ENCODE peak calls at places on chromosomes 2 and 18, in nine cellular contexts. Q is thoracic aorta; L is coronary artery; S is GM12892; U is SIG-M5; Z is HEK293T; R is neuronal stem cell; W is stimulated activated CD8-positive, alpha-beta memory T cell treated with anti-CD3 and anti-CD28 coated beads, Interleukin-7, amount 100 ng/mL, for 24 hours; Y is lower lobe of right lung. V is an unnamed sample.
A peak's percentile ranks its signal among the peaks of the same experiment; 100 is the strongest.

GRCh38 chr2:154133823-154134222 is 262.1 kb downstream of the GALNT13 start:
- DNase-seq in S (no peak), L (no peak), W (no peak), Y (no peak), R (no peak), Z (no peak), U (no peak), Q (no peak), V (no peak)

GRCh38 chr2:181972431-181973190 is 13.0 kb upstream of the PPP1R1C start:
- DNase-seq in Q (no peak), S (no peak), Z (no peak), Y (no peak), W (no peak), L (no peak), U (no peak), R (no peak), V (no peak)

GRCh38 chr2:98460573-98461560 is 16.2 kb downstream of the INPP4A start:
- DNase-seq in Z (no peak), S (no peak), R (no peak), Y (no peak), Q (no peak), U (peak; percentile 28), L (peak; percentile 45), W (peak; percentile 73), V (peak; percentile 71)

GRCh38 chr2:2777876-2778275 is 446.8 kb upstream of the MYT1L start:
- DNase-seq in S (no peak), Z (no peak), Q (no peak), L (no peak), U (no peak), W (no peak), Y (no peak), R (no peak), V (no peak)

GRCh38 chr2:2573658-2574293 is 242.7 kb upstream of the MYT1L start:
- DNase-seq in L (no peak), Z (no peak), Q (no peak), S (no peak), Y (no peak), R (no peak), W (no peak), U (no peak), V (peak; percentile 52)

GRCh38 chr2:237128026-237128703 is 42.5 kb downstream of the COPS8 start:
- DNase-seq in R (peak; percentile 31), L (peak; percentile 96), W (peak; percentile 30), U (no peak), Z (peak; percentile 10), Y (peak; percentile 84), S (no peak), Q (peak; percentile 93), V (peak; percentile 99)

GRCh38 chr18:34710430-34711386 is 610 bp downstream of the DTNA start:
- DNase-seq in U (no peak), W (no peak), S (no peak), R (no peak), Q (no peak), Y (no peak), L (no peak), Z (peak; percentile 51), V (no peak)

GRCh38 chr2:241014764-241015163 is 16.3 kb downstream of the SNED1 start:
- DNase-seq in Q (no peak), W (no peak), L (no peak), Y (no peak), U (no peak), S (no peak), R (no peak), Z (no peak), V (no peak)

GRCh38 chr2:6773007-6773693 is 92.6 kb downstream of the CMPK2 start:
- DNase-seq in Z (peak; percentile 71), Y (peak; percentile 73), U (no peak), S (peak; percentile 59), Q (no peak), R (peak; percentile 71), L (no peak), W (peak; percentile 54), V (no peak)

GRCh38 chr2:37376421-37377186 is 32.2 kb downstream of the QPCT start:
- DNase-seq in Y (no peak), U (no peak), Q (no peak), W (no peak), R (no peak), Z (peak; percentile 64), S (peak; percentile 31), L (no peak), V (no peak)

GRCh38 chr18:61991201-61991600 is 98.4 kb upstream of the RNF152 start:
- DNase-seq in L (no peak), W (no peak), Z (no peak), Q (no peak), U (no peak), S (no peak), Y (no peak), R (no peak), V (no peak)

GRCh38 chr2:140695163-140695562 is 1435.7 kb downstream of the LRP1B start:
- DNase-seq in S (no peak), U (no peak), W (no peak), Y (no peak), R (no peak), L (no peak), Z (no peak), Q (no peak), V (no peak)

GRCh38 chr2:142880275-142880674 is 2.8 kb downstream of the KYNU start:
- DNase-seq in Z (no peak), W (no peak), L (no peak), Q (no peak), S (no peak), R (no peak), Y (no peak), U (no peak), V (no peak)

GRCh38 chr2:239814136-239814916 is 210.8 kb downstream of the NDUFA10 start:
- DNase-seq in Y (peak; percentile 48), L (no peak), R (no peak), Z (no peak), S (no peak), Q (no peak), W (no peak), U (no peak), V (no peak)

GRCh38 chr2:215356948-215357461 is 45.1 kb downstream of the ATIC start:
- DNase-seq in Q (no peak), U (no peak), Z (no peak), Y (no peak), S (no peak), W (no peak), L (no peak), R (no peak), V (no peak)

GRCh38 chr2:9385841-9386240 is 37.5 kb downstream of the ITGB1BP1 start:
- DNase-seq in U (no peak), R (no peak), S (no peak), Z (no peak), L (no peak), Y (no peak), Q (no peak), W (no peak), V (no peak)

GRCh38 chr18:58599106-58599505 is 29.8 kb downstream of the ALPK2 start:
- DNase-seq in Y (no peak), Z (no peak), W (no peak), U (no peak), S (no peak), L (no peak), R (no peak), Q (no peak), V (no peak)

GRCh38 chr2:14632133-14632936 is at the start of gene LRATD1:
- DNase-seq in Y (peak; percentile 87), R (peak; percentile 89), L (no peak), U (no peak), S (no peak), W (no peak), Z (peak; percentile 71), Q (peak; percentile 51), V (no peak)

GRCh38 chr2:159613515-159614336 is 2.6 kb downstream of the BAZ2B start:
- DNase-seq in Z (no peak), S (no peak), R (no peak), Y (no peak), U (no peak), Q (no peak), L (no peak), W (no peak), V (no peak)

GRCh38 chr2:206230060-206230890 is 44.2 kb upstream of the ZDBF2 start:
- DNase-seq in W (no peak), Q (no peak), Y (no peak), R (peak; percentile 48), S (no peak), L (no peak), U (no peak), Z (peak; percentile 75), V (no peak)

GRCh38 chr2:47269316-47270232 is 114.5 kb upstream of the STPG4 start:
- DNase-seq in Q (peak; percentile 86), L (peak; percentile 87), Z (no peak), Y (peak; percentile 50), S (no peak), U (no peak), R (no peak), W (no peak), V (no peak)

GRCh38 chr2:47984041-47984440 is 77.7 kb upstream of the FBXO11 start:
- DNase-seq in Y (no peak), Z (no peak), L (no peak), U (no peak), S (no peak), Q (no peak), W (no peak), R (no peak), V (no peak)

GRCh38 chr18:75033516-75033915 is 175.4 kb downstream of the PTGR3 start:
- DNase-seq in R (no peak), U (no peak), Y (no peak), Z (no peak), L (no peak), Q (no peak), W (no peak), S (no peak), V (no peak)

GRCh38 chr2:202064206-202064880 is 8.7 kb upstream of the KIAA2012 start:
- DNase-seq in S (no peak), W (no peak), Q (peak; percentile 19), R (peak; percentile 75), L (no peak), Z (no peak), U (no peak), Y (no peak), V (no peak)

GRCh38 chr2:30446602-30447148 is 371 bp upstream of the LCLAT1 start:
- DNase-seq in W (no peak), S (no peak), L (no peak), Y (no peak), Z (no peak), U (no peak), R (no peak), Q (no peak), V (no peak)

GRCh38 chr2:137467246-137467862 is 496.9 kb upstream of the HNMT start:
- DNase-seq in S (no peak), W (no peak), Z (peak; percentile 32), U (no peak), Y (no peak), R (peak; percentile 41), L (no peak), Q (no peak), V (no peak)

GRCh38 chr2:99421469-99421868 is 68.3 kb downstream of the REV1 start:
- DNase-seq in Y (no peak), U (no peak), L (no peak), Q (no peak), W (no peak), S (no peak), R (no peak), Z (no peak), V (no peak)

GRCh38 chr2:122927710-122928249 is 1097.3 kb upstream of the CNTNAP5 start:
- DNase-seq in Q (no peak), L (no peak), U (no peak), W (no peak), Z (no peak), S (no peak), Y (no peak), R (no peak), V (no peak)

GRCh38 chr2:150733219-150733618 is 245.8 kb upstream of the RND3 start:
- DNase-seq in Y (no peak), R (no peak), L (no peak), W (no peak), S (no peak), Q (no peak), Z (no peak), U (no peak), V (no peak)

GRCh38 chr2:33104726-33105125 is 158.0 kb downstream of the LTBP1 start:
- DNase-seq in Z (no peak), R (no peak), L (no peak), S (no peak), U (no peak), Q (no peak), W (no peak), Y (no peak), V (no peak)

GRCh38 chr2:169994782-169995181 is 167.5 kb downstream of the UBR3 start:
- DNase-seq in R (no peak), Q (no peak), L (no peak), Y (no peak), U (no peak), W (no peak), S (no peak), Z (no peak), V (no peak)